ENCODE peak calls at places on chromosomes 6 and 20, in seven cellular contexts. B is AG08395, E is kidney glomerular epithelial cell, G is pancreas, D is fibroblast of lung, Q is Calu3, Y is IMR-90. M is an unnamed sample.

GRCh38 chr6:3419624-3420272 is 37.1 kb downstream of the SLC22A23 start:
- DNase-seq in D (peak), B (peak), E (no peak), Y (peak), G (no peak), Q (no peak), M (no peak)

GRCh38 chr6:91149914-91150674 is 563.2 kb upstream of the MAP3K7 start:
- DNase-seq in D (peak), B (no peak), Y (no peak), E (peak), G (no peak), Q (no peak), M (no peak)

GRCh38 chr6:148738939-148739821 is 7.7 kb upstream of the UST start:
- DNase-seq in B (no peak), E (no peak), Y (no peak), G (no peak), Q (no peak), D (no peak), M (no peak)

GRCh38 chr6:139768196-139768595 is 393.7 kb upstream of the CITED2 start:
- DNase-seq in B (no peak), Q (no peak), D (no peak), Y (no peak), G (no peak), E (no peak), M (no peak)

GRCh38 chr6:36095497-36096391 is 34.6 kb upstream of the MAPK13 start:
- DNase-seq in E (no peak), D (no peak), B (no peak), Q (peak), G (no peak), Y (no peak), M (no peak)

GRCh38 chr6:19811397-19812079 is 25.6 kb upstream of the ID4 start:
- DNase-seq in D (no peak), E (peak), Y (no peak), Q (peak), G (no peak), B (no peak), M (no peak)

GRCh38 chr20:50048420-50049166 is 64.4 kb downstream of the UBE2V1 start:
- DNase-seq in E (no peak), B (peak), Q (no peak), Y (peak), G (no peak), D (no peak), M (no peak)

GRCh38 chr6:53746442-53747103 is 48.2 kb upstream of the LRRC1 start:
- DNase-seq in Q (no peak), D (no peak), E (no peak), Y (no peak), G (no peak), B (no peak), M (no peak)

GRCh38 chr6:170464524-170464979 is 88.6 kb downstream of the PSMB1 start:
- DNase-seq in B (no peak), Q (no peak), G (no peak), Y (no peak), D (no peak), E (no peak), M (peak)

GRCh38 chr6:152318278-152318677 is 318.9 kb downstream of the SYNE1 start:
- DNase-seq in Q (no peak), Y (peak), D (no peak), G (no peak), B (no peak), E (no peak), M (no peak)

GRCh38 chr20:45912344-45912682 is 358 bp upstream of the PLTP start:
- DNase-seq in Y (no peak), E (no peak), B (no peak), D (no peak), G (no peak), Q (no peak), M (no peak)

GRCh38 chr20:63498950-63499332 is at the start of gene EEF1A2:
- DNase-seq in Q (peak), B (no peak), Y (no peak), E (no peak), D (no peak), G (peak), M (peak)

GRCh38 chr20:1734269-1734858 is 76.8 kb upstream of the SIRPG start:
- DNase-seq in Y (no peak), G (no peak), D (no peak), Q (no peak), B (peak), E (peak), M (no peak)

GRCh38 chr20:58228484-58229197 is at the start of gene ANKRD60:
- DNase-seq in B (peak), Q (no peak), Y (peak), G (no peak), E (no peak), D (peak), M (no peak)

GRCh38 chr6:140538926-140539325 is 1164.5 kb upstream of the CITED2 start:
- DNase-seq in Q (peak), Y (peak), G (no peak), E (no peak), B (peak), D (no peak), M (no peak)

GRCh38 chr20:60792941-60793340 is 459.1 kb upstream of the CDH4 start:
- DNase-seq in D (no peak), G (no peak), E (no peak), Q (no peak), B (no peak), Y (no peak), M (no peak)

GRCh38 chr6:36378936-36379335 is 8.5 kb downstream of the ETV7 start:
- DNase-seq in Y (no peak), B (no peak), G (no peak), E (no peak), D (no peak), Q (no peak), M (no peak)

GRCh38 chr6:163311830-163312229 is 102.7 kb upstream of the QKI start:
- DNase-seq in E (no peak), G (no peak), Y (no peak), B (no peak), D (no peak), Q (peak), M (no peak)

GRCh38 chr6:11613858-11614257 is 76.3 kb downstream of the TMEM170B start:
- DNase-seq in G (no peak), D (peak), Q (peak), B (peak), Y (peak), E (peak), M (no peak)

GRCh38 chr6:161257778-161258457 is 15.9 kb downstream of the AGPAT4 start:
- DNase-seq in Y (peak), E (no peak), G (no peak), D (peak), B (peak), Q (no peak), M (no peak)

GRCh38 chr6:83226517-83226916 is 33.4 kb downstream of the RWDD2A start:
- DNase-seq in Y (peak), E (no peak), G (no peak), D (peak), B (no peak), Q (no peak), M (no peak)